ENCODE peak calls at places on chromosomes 7 and 10, in eight cellular contexts. One of them, this sample, is unnamed.

GRCh38 chr10:42552188-42553063 is 85.9 kb downstream of the ZNF33B start:
- DNase-seq in GM18507: peak; percentile 76
- DNase-seq in HS-5: peak; percentile 91
- DNase-seq in nucleus accumbens: peak; percentile 95
- DNase-seq in LoVo: peak; percentile 94
- DNase-seq in T-helper 17 cell: peak; percentile 87
- DNase-seq in SW480: peak; percentile 92
- DNase-seq in sigmoid colon: peak; percentile 97
- DNase-seq in this sample: peak; percentile 99

GRCh38 chr7:73715648-73716317 is 3.7 kb downstream of the STX1A start:
- DNase-seq in GM18507: no peak
- DNase-seq in SW480: peak; percentile 91
- DNase-seq in T-helper 17 cell: no peak
- DNase-seq in LoVo: peak; percentile 73
- DNase-seq in nucleus accumbens: no peak
- DNase-seq in HS-5: peak; percentile 97
- DNase-seq in sigmoid colon: no peak
- DNase-seq in this sample: peak; percentile 98

GRCh38 chr10:70549962-70550845 is 52.3 kb downstream of the PRF1 start:
- DNase-seq in nucleus accumbens: peak; percentile 48
- DNase-seq in sigmoid colon: no peak
- DNase-seq in GM18507: peak; percentile 69
- DNase-seq in T-helper 17 cell: peak; percentile 58
- DNase-seq in HS-5: peak; percentile 28
- DNase-seq in LoVo: peak; percentile 34
- DNase-seq in SW480: peak; percentile 40
- DNase-seq in this sample: peak; percentile 91

GRCh38 chr7:29017666-29018065 is 59.5 kb upstream of the TRIL start:
- DNase-seq in nucleus accumbens: no peak
- DNase-seq in HS-5: no peak
- DNase-seq in GM18507: no peak
- DNase-seq in sigmoid colon: no peak
- DNase-seq in SW480: no peak
- DNase-seq in LoVo: no peak
- DNase-seq in T-helper 17 cell: no peak
- DNase-seq in this sample: no peak

GRCh38 chr10:126350216-126350992 is 37.9 kb downstream of the ADAM12 start:
- DNase-seq in nucleus accumbens: peak; percentile 25
- DNase-seq in SW480: peak; percentile 66
- DNase-seq in GM18507: no peak
- DNase-seq in sigmoid colon: no peak
- DNase-seq in T-helper 17 cell: no peak
- DNase-seq in HS-5: peak; percentile 92
- DNase-seq in LoVo: peak; percentile 57
- DNase-seq in this sample: peak; percentile 92

GRCh38 chr7:115827305-115828045 is 203.1 kb downstream of the TFEC start:
- DNase-seq in sigmoid colon: no peak
- DNase-seq in GM18507: no peak
- DNase-seq in nucleus accumbens: no peak
- DNase-seq in LoVo: no peak
- DNase-seq in HS-5: no peak
- DNase-seq in SW480: no peak
- DNase-seq in T-helper 17 cell: no peak
- DNase-seq in this sample: no peak

GRCh38 chr10:132532784-132533560 is 4.6 kb upstream of the INPP5A start:
- DNase-seq in GM18507: no peak
- DNase-seq in SW480: peak; percentile 94
- DNase-seq in LoVo: peak; percentile 62
- DNase-seq in nucleus accumbens: no peak
- DNase-seq in T-helper 17 cell: no peak
- DNase-seq in sigmoid colon: peak; percentile 43
- DNase-seq in HS-5: peak; percentile 94
- DNase-seq in this sample: peak; percentile 96

GRCh38 chr7:9102846-9103245 is 669.4 kb downstream of the NXPH1 start:
- DNase-seq in sigmoid colon: no peak
- DNase-seq in SW480: no peak
- DNase-seq in LoVo: no peak
- DNase-seq in GM18507: no peak
- DNase-seq in HS-5: no peak
- DNase-seq in nucleus accumbens: no peak
- DNase-seq in T-helper 17 cell: no peak
- DNase-seq in this sample: no peak

GRCh38 chr10:26728957-26729356 is 31.5 kb downstream of the PDSS1 start:
- DNase-seq in T-helper 17 cell: no peak
- DNase-seq in SW480: no peak
- DNase-seq in HS-5: no peak
- DNase-seq in sigmoid colon: no peak
- DNase-seq in GM18507: no peak
- DNase-seq in nucleus accumbens: no peak
- DNase-seq in LoVo: no peak
- DNase-seq in this sample: no peak

This sample was measured in PC-3.